ENCODE peak calls at places on chromosomes 16 and 17, in seven cellular contexts. One of them, this sample, is unnamed.

GRCh38 chr16:83835972-83836566 is 28.3 kb downstream of the HSBP1 start:
- DNase-seq in lung: no peak
- DNase-seq in CD8-positive, alpha-beta T cell: no peak
- DNase-seq in gastrocnemius medialis: no peak
- DNase-seq in breast epithelium: no peak
- DNase-seq in HepG2: no peak
- DNase-seq in thoracic aorta: no peak
- DNase-seq in this sample: no peak

GRCh38 chr16:69706256-69706974 is 19.9 kb downstream of the NQO1 start:
- DNase-seq in CD8-positive, alpha-beta T cell: no peak
- DNase-seq in thoracic aorta: no peak
- DNase-seq in gastrocnemius medialis: no peak
- DNase-seq in lung: no peak
- DNase-seq in HepG2: no peak
- DNase-seq in breast epithelium: no peak
- DNase-seq in this sample: no peak

GRCh38 chr17:81580481-81580880 is 28.3 kb upstream of the FAAP100 start:
- DNase-seq in gastrocnemius medialis: no peak
- DNase-seq in CD8-positive, alpha-beta T cell: no peak
- DNase-seq in breast epithelium: no peak
- DNase-seq in HepG2: no peak
- DNase-seq in lung: no peak
- DNase-seq in thoracic aorta: no peak
- DNase-seq in this sample: no peak

GRCh38 chr17:9937901-9938300 is 32.8 kb upstream of the RCVRN start:
- DNase-seq in gastrocnemius medialis: no peak
- DNase-seq in breast epithelium: no peak
- DNase-seq in thoracic aorta: no peak
- DNase-seq in lung: no peak
- DNase-seq in HepG2: no peak
- DNase-seq in CD8-positive, alpha-beta T cell: no peak
- DNase-seq in this sample: no peak

GRCh38 chr16:81855552-81856153 is 76.6 kb downstream of the PLCG2 start:
- DNase-seq in HepG2: no peak
- DNase-seq in gastrocnemius medialis: no peak
- DNase-seq in CD8-positive, alpha-beta T cell: no peak
- DNase-seq in breast epithelium: no peak
- DNase-seq in thoracic aorta: no peak
- DNase-seq in lung: no peak
- DNase-seq in this sample: no peak

GRCh38 chr16:83113317-83113716 is 486.5 kb downstream of the CDH13 start:
- DNase-seq in thoracic aorta: no peak
- DNase-seq in breast epithelium: no peak
- DNase-seq in gastrocnemius medialis: no peak
- DNase-seq in lung: no peak
- DNase-seq in HepG2: peak; percentile 10
- DNase-seq in CD8-positive, alpha-beta T cell: no peak
- DNase-seq in this sample: no peak

GRCh38 chr17:56903560-56903959 is 10.3 kb downstream of the TRIM25 start:
- DNase-seq in breast epithelium: no peak
- DNase-seq in CD8-positive, alpha-beta T cell: no peak
- DNase-seq in thoracic aorta: no peak
- DNase-seq in HepG2: no peak
- DNase-seq in gastrocnemius medialis: no peak
- DNase-seq in lung: no peak
- DNase-seq in this sample: no peak

GRCh38 chr16:15993946-15994665 is 44.7 kb downstream of the ABCC1 start:
- DNase-seq in CD8-positive, alpha-beta T cell: no peak
- DNase-seq in gastrocnemius medialis: no peak
- DNase-seq in breast epithelium: no peak
- DNase-seq in lung: no peak
- DNase-seq in HepG2: no peak
- DNase-seq in thoracic aorta: peak; percentile 33
- DNase-seq in this sample: no peak

GRCh38 chr17:27577124-27577761 is 53.7 kb upstream of the LGALS9 start:
- DNase-seq in gastrocnemius medialis: peak; percentile 71
- DNase-seq in thoracic aorta: no peak
- DNase-seq in breast epithelium: no peak
- DNase-seq in lung: no peak
- DNase-seq in CD8-positive, alpha-beta T cell: no peak
- DNase-seq in HepG2: no peak
- DNase-seq in this sample: no peak

GRCh38 chr17:40980594-40980993 is 3.5 kb downstream of the KRT40 start:
- DNase-seq in HepG2: no peak
- DNase-seq in breast epithelium: no peak
- DNase-seq in thoracic aorta: no peak
- DNase-seq in gastrocnemius medialis: peak; percentile 25
- DNase-seq in CD8-positive, alpha-beta T cell: no peak
- DNase-seq in lung: no peak
- DNase-seq in this sample: no peak

GRCh38 chr17:14197582-14197981 is 39.1 kb downstream of the CDRT15 start:
- DNase-seq in HepG2: no peak
- DNase-seq in thoracic aorta: no peak
- DNase-seq in CD8-positive, alpha-beta T cell: peak; percentile 63
- DNase-seq in lung: no peak
- DNase-seq in breast epithelium: no peak
- DNase-seq in gastrocnemius medialis: no peak
- DNase-seq in this sample: no peak

GRCh38 chr16:17803625-17804410 is 333.1 kb upstream of the XYLT1 start:
- DNase-seq in lung: no peak
- DNase-seq in thoracic aorta: no peak
- DNase-seq in HepG2: no peak
- DNase-seq in CD8-positive, alpha-beta T cell: no peak
- DNase-seq in breast epithelium: no peak
- DNase-seq in gastrocnemius medialis: no peak
- DNase-seq in this sample: no peak

GRCh38 chr17:57433396-57433944 is 177.1 kb downstream of the MSI2 start:
- DNase-seq in lung: no peak
- DNase-seq in breast epithelium: no peak
- DNase-seq in CD8-positive, alpha-beta T cell: no peak
- DNase-seq in thoracic aorta: no peak
- DNase-seq in HepG2: no peak
- DNase-seq in gastrocnemius medialis: no peak
- DNase-seq in this sample: no peak

GRCh38 chr17:59335685-59336084 is 4.2 kb downstream of the YPEL2 start:
- DNase-seq in gastrocnemius medialis: no peak
- DNase-seq in breast epithelium: no peak
- DNase-seq in CD8-positive, alpha-beta T cell: no peak
- DNase-seq in lung: no peak
- DNase-seq in thoracic aorta: no peak
- DNase-seq in HepG2: no peak
- DNase-seq in this sample: no peak

GRCh38 chr17:64502021-64502420 is 4.1 kb downstream of the DDX5 start:
- DNase-seq in lung: no peak
- DNase-seq in CD8-positive, alpha-beta T cell: no peak
- DNase-seq in thoracic aorta: no peak
- DNase-seq in gastrocnemius medialis: no peak
- DNase-seq in breast epithelium: no peak
- DNase-seq in HepG2: no peak
- DNase-seq in this sample: no peak

GRCh38 chr17:64504769-64505319 is 1.2 kb downstream of the DDX5 start:
- DNase-seq in HepG2: peak; percentile 42
- DNase-seq in CD8-positive, alpha-beta T cell: no peak
- DNase-seq in thoracic aorta: no peak
- DNase-seq in breast epithelium: no peak
- DNase-seq in lung: no peak
- DNase-seq in gastrocnemius medialis: no peak
- DNase-seq in this sample: no peak

GRCh38 chr17:64502809-64503208 is 3.3 kb downstream of the DDX5 start:
- DNase-seq in CD8-positive, alpha-beta T cell: no peak
- DNase-seq in lung: no peak
- DNase-seq in thoracic aorta: no peak
- DNase-seq in HepG2: no peak
- DNase-seq in breast epithelium: no peak
- DNase-seq in gastrocnemius medialis: no peak
- DNase-seq in this sample: no peak

GRCh38 chr17:64503821-64504768 is 2.0 kb downstream of the DDX5 start:
- DNase-seq in gastrocnemius medialis: no peak
- DNase-seq in lung: no peak
- DNase-seq in breast epithelium: no peak
- DNase-seq in HepG2: no peak
- DNase-seq in thoracic aorta: no peak
- DNase-seq in CD8-positive, alpha-beta T cell: no peak
- DNase-seq in this sample: no peak

DNA sequence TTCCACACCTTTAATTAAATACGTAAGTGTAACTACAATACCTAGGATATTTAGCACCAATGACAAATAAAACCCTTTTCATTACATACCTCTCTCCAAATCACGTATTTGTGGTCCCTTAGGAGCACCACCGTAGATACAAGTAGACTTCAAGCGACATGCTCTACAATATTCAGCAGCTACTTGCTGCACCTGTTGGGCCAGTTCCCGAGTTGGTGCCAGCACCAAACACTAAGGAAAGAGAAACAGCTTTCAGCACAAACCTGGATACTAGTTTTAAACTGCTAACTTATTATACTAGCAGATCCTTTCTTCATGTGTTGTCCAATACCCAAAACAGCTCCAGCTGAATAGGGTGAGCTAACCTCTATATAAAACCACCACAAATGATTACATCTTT is 2.7 kb downstream of the DDX5 start:
- DNase-seq in thoracic aorta: no peak
- DNase-seq in HepG2: no peak
- DNase-seq in CD8-positive, alpha-beta T cell: no peak
- DNase-seq in gastrocnemius medialis: no peak
- DNase-seq in breast epithelium: no peak
- DNase-seq in lung: no peak
- DNase-seq in this sample: no peak
- H3K4me1 ChIP-seq in thoracic aorta: peaks cover 63% of the 10 kb centered on the region
- H3K4me1 ChIP-seq in HepG2: peaks cover 66% of the 10 kb centered on the region
- H3K4me1 ChIP-seq in CD8-positive, alpha-beta T cell: peaks cover 47% of the 10 kb centered on the region
- H3K4me1 ChIP-seq in gastrocnemius medialis: peaks cover 49% of the 10 kb centered on the region
- H3K4me1 ChIP-seq in breast epithelium: peaks cover 9% of the 10 kb centered on the region
- H3K4me1 ChIP-seq in lung: peaks cover 21% of the 10 kb centered on the region
- H3K4me1 ChIP-seq in this sample: peaks cover 68% of the 10 kb centered on the region

GRCh38 chr16:47553853-47554564 is 92.9 kb downstream of the PHKB start:
- DNase-seq in thoracic aorta: no peak
- DNase-seq in CD8-positive, alpha-beta T cell: no peak
- DNase-seq in gastrocnemius medialis: no peak
- DNase-seq in breast epithelium: no peak
- DNase-seq in lung: no peak
- DNase-seq in HepG2: peak; percentile 70
- DNase-seq in this sample: no peak
- H3K9me3 ChIP-seq in thoracic aorta: peaks cover 9% of the 10 kb centered on the region
- H3K9me3 ChIP-seq in CD8-positive, alpha-beta T cell: no peaks in the 10 kb centered on the region
- H3K9me3 ChIP-seq in gastrocnemius medialis: no peaks in the 10 kb centered on the region
- H3K9me3 ChIP-seq in breast epithelium: peaks cover 7% of the 10 kb centered on the region
- H3K9me3 ChIP-seq in lung: no peaks in the 10 kb centered on the region
- H3K9me3 ChIP-seq in HepG2: no peaks in the 10 kb centered on the region
- H3K9me3 ChIP-seq in this sample: no peaks in the 10 kb centered on the region

GRCh38 chr17:49339359-49339758 is 22.7 kb downstream of the ZNF652 start:
- DNase-seq in thoracic aorta: no peak
- DNase-seq in breast epithelium: no peak
- DNase-seq in gastrocnemius medialis: no peak
- DNase-seq in CD8-positive, alpha-beta T cell: no peak
- DNase-seq in lung: no peak
- DNase-seq in HepG2: no peak
- DNase-seq in this sample: no peak
- H3K4me1 ChIP-seq in thoracic aorta: peaks cover 30% of the 10 kb centered on the region
- H3K4me1 ChIP-seq in breast epithelium: no peaks in the 10 kb centered on the region
- H3K4me1 ChIP-seq in gastrocnemius medialis: peaks cover 17% of the 10 kb centered on the region
- H3K4me1 ChIP-seq in CD8-positive, alpha-beta T cell: peaks cover 52% of the 10 kb centered on the region
- H3K4me1 ChIP-seq in lung: no peaks in the 10 kb centered on the region
- H3K4me1 ChIP-seq in HepG2: no peaks in the 10 kb centered on the region
- H3K4me1 ChIP-seq in this sample: peaks cover 5% of the 10 kb centered on the region

GRCh38 chr17:82740906-82741759 is 5.7 kb downstream of the FN3K start:
- DNase-seq in breast epithelium: no peak
- DNase-seq in lung: no peak
- DNase-seq in CD8-positive, alpha-beta T cell: no peak
- DNase-seq in gastrocnemius medialis: no peak
- DNase-seq in HepG2: peak; percentile 93
- DNase-seq in thoracic aorta: no peak
- DNase-seq in this sample: no peak
- H3K9me3 ChIP-seq in breast epithelium: peaks cover 5% of the 10 kb centered on the region
- H3K9me3 ChIP-seq in lung: no peaks in the 10 kb centered on the region
- H3K9me3 ChIP-seq in CD8-positive, alpha-beta T cell: no peaks in the 10 kb centered on the region
- H3K9me3 ChIP-seq in gastrocnemius medialis: no peaks in the 10 kb centered on the region
- H3K9me3 ChIP-seq in HepG2: peaks cover 17% of the 10 kb centered on the region
- H3K9me3 ChIP-seq in thoracic aorta: peaks cover 4% of the 10 kb centered on the region
- H3K9me3 ChIP-seq in this sample: peaks cover 3% of the 10 kb centered on the region

GRCh38 chr17:17044846-17045561 is 2.7 kb downstream of the MPRIP start:
- DNase-seq in lung: no peak
- DNase-seq in HepG2: no peak
- DNase-seq in breast epithelium: no peak
- DNase-seq in gastrocnemius medialis: no peak
- DNase-seq in thoracic aorta: no peak
- DNase-seq in CD8-positive, alpha-beta T cell: no peak
- DNase-seq in this sample: no peak
- H3K4me1 ChIP-seq in lung: peaks cover 42% of the 10 kb centered on the region
- H3K4me1 ChIP-seq in HepG2: peaks cover 44% of the 10 kb centered on the region
- H3K4me1 ChIP-seq in breast epithelium: peaks cover 7% of the 10 kb centered on the region
- H3K4me1 ChIP-seq in gastrocnemius medialis: peaks cover 73% of the 10 kb centered on the region
- H3K4me1 ChIP-seq in thoracic aorta: peaks cover 71% of the 10 kb centered on the region
- H3K4me1 ChIP-seq in CD8-positive, alpha-beta T cell: peaks cover 51% of the 10 kb centered on the region
- H3K4me1 ChIP-seq in this sample: peaks cover 28% of the 10 kb centered on the region

GRCh38 chr17:55290721-55291507 is 26.2 kb downstream of the HLF start:
- DNase-seq in CD8-positive, alpha-beta T cell: no peak
- DNase-seq in lung: no peak
- DNase-seq in breast epithelium: no peak
- DNase-seq in gastrocnemius medialis: no peak
- DNase-seq in HepG2: no peak
- DNase-seq in thoracic aorta: no peak
- DNase-seq in this sample: no peak
- H3K9me3 ChIP-seq in CD8-positive, alpha-beta T cell: no peaks in the 10 kb centered on the region
- H3K9me3 ChIP-seq in lung: no peaks in the 10 kb centered on the region
- H3K9me3 ChIP-seq in breast epithelium: no peaks in the 10 kb centered on the region
- H3K9me3 ChIP-seq in gastrocnemius medialis: no peaks in the 10 kb centered on the region
- H3K9me3 ChIP-seq in HepG2: no peaks in the 10 kb centered on the region
- H3K9me3 ChIP-seq in thoracic aorta: no peaks in the 10 kb centered on the region
- H3K9me3 ChIP-seq in this sample: no peaks in the 10 kb centered on the region

DNA sequence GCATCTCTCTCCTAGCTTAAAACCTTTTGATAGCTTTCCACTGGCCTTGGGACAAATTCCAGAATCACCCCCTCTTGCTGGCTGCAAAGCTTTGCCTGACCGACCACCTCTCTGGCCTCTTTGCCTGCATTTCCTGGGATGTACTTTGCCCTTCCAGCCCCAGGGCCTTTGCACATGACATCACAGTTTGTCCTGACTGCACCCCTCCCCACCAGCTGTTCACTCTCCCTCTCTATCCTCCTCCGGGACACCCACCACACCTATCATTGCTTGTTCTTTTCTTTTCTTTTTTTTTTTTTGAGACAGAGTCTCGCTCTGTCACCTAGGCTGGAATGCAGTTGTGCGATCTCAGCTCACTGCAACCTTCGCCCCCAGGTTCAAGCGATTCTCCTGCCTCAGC is 7.9 kb downstream of the AANAT start:
- DNase-seq in thoracic aorta: no peak
- DNase-seq in breast epithelium: no peak
- DNase-seq in CD8-positive, alpha-beta T cell: no peak
- DNase-seq in gastrocnemius medialis: no peak
- DNase-seq in lung: no peak
- DNase-seq in HepG2: no peak
- DNase-seq in this sample: no peak
- H3K4me1 ChIP-seq in thoracic aorta: no peaks in the 10 kb centered on the region
- H3K4me1 ChIP-seq in breast epithelium: no peaks in the 10 kb centered on the region
- H3K4me1 ChIP-seq in CD8-positive, alpha-beta T cell: peaks cover under 1% of the 10 kb centered on the region
- H3K4me1 ChIP-seq in gastrocnemius medialis: no peaks in the 10 kb centered on the region
- H3K4me1 ChIP-seq in lung: no peaks in the 10 kb centered on the region
- H3K4me1 ChIP-seq in HepG2: peaks cover 8% of the 10 kb centered on the region
- H3K4me1 ChIP-seq in this sample: no peaks in the 10 kb centered on the region

This sample was measured in keratinocyte.